ENCODE peak calls at places on chromosome 22, in eight cellular contexts. O, I, N, C, H, W, B and X are unnamed samples.

GRCh38 chr22:17264321-17265052 is 45.3 kb upstream of the ADA2 start:
- DNase-seq in O (peak), I (no peak), N (no peak), C (no peak), H (peak), W (no peak), B (no peak), X (no peak)

GRCh38 chr22:44192098-44192810 is 11.5 kb downstream of the PARVG start:
- DNase-seq in O (no peak), I (peak), N (peak), C (peak), H (no peak), W (no peak), B (no peak), X (no peak)

GRCh38 chr22:21754523-21755128 is 19.0 kb upstream of the YPEL1 start:
- DNase-seq in O (no peak), I (no peak), N (peak), C (no peak), H (no peak), W (no peak), B (no peak), X (no peak)

GRCh38 chr22:36344106-36344827 is 43.5 kb downstream of the MYH9 start:
- DNase-seq in O (peak), I (no peak), N (no peak), C (no peak), H (no peak), W (no peak), B (no peak), X (no peak)

GRCh38 chr22:20076627-20077172 is 3.3 kb upstream of the DGCR8 start:
- DNase-seq in O (no peak), I (no peak), N (no peak), C (no peak), H (no peak), W (no peak), B (no peak), X (no peak)

GRCh38 chr22:35971418-35972119 is 57.1 kb downstream of the RBFOX2 start:
- DNase-seq in O (no peak), I (no peak), N (no peak), C (peak), H (peak), W (no peak), B (no peak), X (peak)

GRCh38 chr22:43152355-43153071 is 1.2 kb downstream of the TSPO start:
- DNase-seq in O (peak), I (peak), N (peak), C (peak), H (peak), W (peak), B (peak), X (no peak)

GRCh38 chr22:50507421-50507990 is at the start of gene LMF2:
- DNase-seq in O (peak), I (peak), N (peak), C (peak), H (no peak), W (peak), B (peak), X (peak)

GRCh38 chr22:36028646-36029405 is at the start of gene RBFOX2:
- DNase-seq in O (peak), I (peak), N (peak), C (peak), H (peak), W (peak), B (peak), X (peak)

GRCh38 chr22:23555118-23555517 is 25.0 kb downstream of the IGLL1 start:
- DNase-seq in O (no peak), I (no peak), N (no peak), C (no peak), H (no peak), W (no peak), B (no peak), X (no peak)

GRCh38 chr22:49320714-49321476 is 506.8 kb downstream of the BRD1 start:
- DNase-seq in O (no peak), I (no peak), N (no peak), C (no peak), H (no peak), W (no peak), B (peak), X (no peak)

GRCh38 chr22:47112566-47112965 is 350.1 kb downstream of the TBC1D22A start:
- DNase-seq in O (no peak), I (no peak), N (no peak), C (no peak), H (no peak), W (no peak), B (no peak), X (no peak)

GRCh38 chr22:45302047-45302446 is 7.7 kb upstream of the FAM118A start:
- DNase-seq in O (no peak), I (no peak), N (no peak), C (peak), H (peak), W (no peak), B (no peak), X (no peak)

GRCh38 chr22:32628626-32629587 is 154.3 kb downstream of the FBXO7 start:
- DNase-seq in O (no peak), I (no peak), N (no peak), C (peak), H (no peak), W (no peak), B (no peak), X (no peak)

GRCh38 chr22:44384563-44384940 is 71.8 kb upstream of the SHISAL1 start:
- DNase-seq in O (no peak), I (no peak), N (no peak), C (no peak), H (no peak), W (no peak), B (peak), X (no peak)

GRCh38 chr22:45203150-45203974 is 37.3 kb downstream of the KIAA0930 start:
- DNase-seq in O (no peak), I (no peak), N (no peak), C (no peak), H (no peak), W (no peak), B (peak), X (no peak)

GRCh38 chr22:19480173-19480568 is 451 bp downstream of the CDC45 start:
- DNase-seq in O (no peak), I (no peak), N (peak), C (no peak), H (no peak), W (no peak), B (no peak), X (no peak)